ENCODE peak calls at places on chromosomes 2 and 18, in nine cellular contexts. I is lower lobe of right lung, G is upper lobe of right lung, B is Karpas-422, S is prostate gland, C is substantia nigra, W is heart left ventricle, J is tibial artery, A is GM12878. U is an unnamed sample.

GRCh38 chr18:79588636-79589481 is 90.7 kb upstream of the CTDP1 start:
- DNase-seq in S (peak), A (no peak), C (peak), G (peak), I (peak), J (peak), W (peak), B (no peak), U (peak)

GRCh38 chr2:88190808-88191721 is 20.9 kb downstream of the THNSL2 start:
- DNase-seq in A (no peak), G (no peak), W (no peak), B (peak), I (no peak), J (no peak), C (no peak), S (no peak), U (no peak)

GRCh38 chr2:38109732-38110181 is 33.8 kb upstream of the CYP1B1 start:
- DNase-seq in I (no peak), A (no peak), W (no peak), S (no peak), G (no peak), C (no peak), J (no peak), B (no peak), U (no peak)

GRCh38 chr2:23390152-23390551 is 5.2 kb downstream of the KLHL29 start:
- DNase-seq in G (no peak), J (no peak), I (no peak), B (no peak), A (no peak), C (no peak), W (no peak), S (no peak), U (no peak)

GRCh38 chr2:110866036-110866435 is 133.7 kb downstream of the ACOXL start:
- DNase-seq in S (no peak), J (no peak), W (no peak), I (no peak), G (no peak), C (no peak), A (no peak), B (no peak), U (no peak)

GRCh38 chr2:241161646-241162281 is 11.5 kb downstream of the PPP1R7 start:
- DNase-seq in B (no peak), W (peak), C (peak), I (peak), G (no peak), A (no peak), J (peak), S (peak), U (peak)

GRCh38 chr2:7007846-7008741 is 90.9 kb downstream of the RNF144A start:
- DNase-seq in A (peak), I (peak), B (no peak), C (peak), J (peak), W (peak), G (peak), S (peak), U (peak)

GRCh38 chr2:97745474-97746172 is 32.2 kb downstream of the ZAP70 start:
- DNase-seq in B (peak), C (no peak), J (no peak), I (no peak), S (no peak), W (no peak), G (no peak), A (peak), U (peak)

GRCh38 chr2:236852977-236853374 is 232.7 kb upstream of the COPS8 start:
- DNase-seq in I (no peak), C (no peak), B (no peak), G (no peak), A (no peak), S (no peak), W (no peak), J (no peak), U (no peak)

GRCh38 chr2:20620271-20620681 is 30.6 kb downstream of the HS1BP3 start:
- DNase-seq in C (no peak), J (peak), S (no peak), G (peak), I (peak), B (no peak), W (no peak), A (no peak), U (no peak)

GRCh38 chr2:172095146-172095904 is 7.4 kb downstream of the DLX2 start:
- DNase-seq in G (no peak), W (no peak), J (no peak), I (peak), B (peak), S (peak), C (no peak), A (no peak), U (peak)

GRCh38 chr2:201126308-201127127 is 10.6 kb downstream of the CFLAR start:
- DNase-seq in W (no peak), G (no peak), B (no peak), I (no peak), J (no peak), C (no peak), A (no peak), S (no peak), U (no peak)

GRCh38 chr2:44297431-44297830 is 22.2 kb downstream of the SLC3A1 start:
- DNase-seq in A (no peak), C (no peak), B (no peak), S (no peak), G (no peak), J (no peak), W (no peak), I (no peak), U (no peak)

GRCh38 chr2:30266051-30266621 is 34.8 kb downstream of the LBH start:
- DNase-seq in S (no peak), I (no peak), W (no peak), A (no peak), J (peak), G (no peak), B (no peak), C (no peak), U (no peak)

GRCh38 chr18:39441648-39442047 is 1876.0 kb upstream of the CELF4 start:
- DNase-seq in S (no peak), C (no peak), W (no peak), G (no peak), A (no peak), J (no peak), I (no peak), B (no peak), U (no peak)

GRCh38 chr18:53018791-53019190 is 678.8 kb downstream of the DCC start:
- DNase-seq in J (no peak), G (no peak), I (no peak), B (no peak), C (no peak), A (no peak), W (no peak), S (no peak), U (no peak)

GRCh38 chr2:239399404-239399999 is 1.3 kb downstream of the HDAC4 start:
- DNase-seq in I (no peak), J (no peak), A (no peak), G (peak), W (no peak), S (peak), C (no peak), B (no peak), U (no peak)
- H3K27ac ChIP-seq in I (peak), J (peak), A (no peak), G (peak), W (peak), S (peak), C (peak), B (peak), U (peak)

DNA sequence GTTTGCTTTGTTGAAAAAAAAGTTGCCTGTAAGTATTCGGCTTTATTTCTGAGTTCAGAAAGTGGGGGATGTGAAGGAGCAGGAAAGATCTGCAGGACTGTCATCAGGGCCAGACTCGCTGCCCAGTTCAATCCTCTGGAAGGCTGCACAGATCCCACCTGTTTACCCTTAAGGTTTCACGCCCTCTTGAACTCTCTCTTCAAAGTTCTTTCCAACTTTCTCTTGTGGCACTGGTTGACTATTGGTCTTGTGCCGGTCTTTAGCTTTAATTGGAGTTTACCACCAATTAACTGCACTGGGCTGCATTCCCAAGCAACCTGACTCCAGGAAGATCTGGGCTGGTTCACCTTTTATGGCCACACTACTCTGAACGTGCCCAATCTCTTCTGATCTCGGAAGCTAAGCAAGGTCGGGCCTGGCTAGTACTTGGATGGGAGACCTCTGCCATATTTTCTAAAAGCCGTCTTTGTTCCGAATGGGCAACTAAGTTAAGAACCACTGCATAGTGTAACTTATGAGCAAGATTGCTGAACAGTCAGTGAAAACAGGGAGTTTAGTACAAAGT is 495.0 kb downstream of the DPP10 start:
- DNase-seq in S (no peak), C (no peak), J (no peak), B (no peak), W (no peak), I (no peak), A (no peak), G (no peak), U (no peak)
- H3K27ac ChIP-seq in S (no peak), C (no peak), J (no peak), B (no peak), W (no peak), I (no peak), A (no peak), G (no peak), U (no peak)

GRCh38 chr2:129733041-129733440 is 246.4 kb upstream of the RAB6C start:
- DNase-seq in W (no peak), I (no peak), J (no peak), B (no peak), A (no peak), G (no peak), S (no peak), C (no peak), U (no peak)

GRCh38 chr2:129730979-129731378 is 248.5 kb upstream of the RAB6C start:
- DNase-seq in S (no peak), G (no peak), A (no peak), I (no peak), B (no peak), J (no peak), C (no peak), W (no peak), U (no peak)

GRCh38 chr2:129732630-129733026 is 246.8 kb upstream of the RAB6C start:
- DNase-seq in W (no peak), J (no peak), G (no peak), A (no peak), B (no peak), C (no peak), I (no peak), S (no peak), U (no peak)

GRCh38 chr2:129733579-129733978 is 245.9 kb upstream of the RAB6C start:
- DNase-seq in B (no peak), J (no peak), A (no peak), I (no peak), W (no peak), C (no peak), S (no peak), G (no peak), U (no peak)

DNA sequence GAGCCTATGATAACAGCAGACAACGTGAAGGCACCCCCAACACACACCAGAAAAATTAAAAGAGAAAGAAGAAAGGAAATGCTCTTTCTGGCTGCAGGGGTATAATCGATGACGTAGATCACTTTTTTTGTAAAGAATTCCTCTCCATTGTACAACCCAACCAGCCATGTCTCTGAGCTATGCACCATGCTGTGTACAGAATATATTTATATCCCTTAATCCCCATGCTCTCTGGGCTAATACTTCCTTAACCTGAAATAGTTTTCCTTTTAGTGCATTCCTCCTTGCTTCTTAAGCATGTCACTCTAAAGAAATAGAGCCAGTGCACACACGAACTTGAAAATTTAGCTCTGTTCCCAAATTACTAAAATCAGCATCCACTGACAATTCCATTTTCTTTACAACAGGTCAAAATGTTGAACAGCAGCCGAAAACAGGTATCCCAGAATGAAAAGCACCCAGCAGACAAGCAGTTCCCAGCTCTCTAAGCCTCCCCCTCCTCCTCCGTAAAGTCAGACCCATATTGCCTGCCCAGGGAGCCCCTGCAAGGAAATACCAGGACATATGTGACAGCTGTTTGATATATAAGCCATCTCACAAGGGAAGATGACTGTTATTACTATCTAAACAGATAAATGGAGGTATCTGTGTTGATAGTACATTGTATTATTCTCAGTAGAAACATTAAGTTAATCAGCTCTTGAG is 247.4 kb upstream of the RAB6C start:
- DNase-seq in G (no peak), A (no peak), C (no peak), W (no peak), S (no peak), J (no peak), B (no peak), I (no peak), U (no peak)
- H3K27ac ChIP-seq in G (no peak), A (no peak), C (no peak), W (no peak), S (no peak), J (no peak), B (no peak), I (no peak), U (no peak)

GRCh38 chr2:120012771-120013568 is at the start of gene EPB41L5:
- DNase-seq in J (peak), S (peak), I (peak), C (peak), A (no peak), W (peak), G (peak), B (no peak), U (peak)

GRCh38 chr2:120012363-120012762 is 514 bp upstream of the EPB41L5 start:
- DNase-seq in A (no peak), W (no peak), B (no peak), I (no peak), J (no peak), G (no peak), C (no peak), S (no peak), U (no peak)

GRCh38 chr2:120005834-120006521 is 6.9 kb upstream of the EPB41L5 start:
- DNase-seq in S (no peak), J (no peak), A (peak), B (peak), G (no peak), I (no peak), W (no peak), C (no peak), U (no peak)

GRCh38 chr2:120004254-120004653 is 8.6 kb upstream of the EPB41L5 start:
- DNase-seq in A (no peak), W (no peak), G (no peak), I (no peak), S (no peak), C (no peak), B (no peak), J (no peak), U (no peak)

GRCh38 chr2:120007851-120008250 is 5.0 kb upstream of the EPB41L5 start:
- DNase-seq in G (no peak), A (no peak), W (no peak), C (no peak), J (no peak), S (no peak), B (no peak), I (no peak), U (no peak)
- H3K27ac ChIP-seq in G (no peak), A (no peak), W (no peak), C (no peak), J (no peak), S (no peak), B (no peak), I (no peak), U (no peak)

GRCh38 chr2:170972508-170973224 is 43.6 kb downstream of the GORASP2 start:
- DNase-seq in G (no peak), B (peak), S (no peak), I (no peak), A (no peak), W (no peak), C (no peak), J (no peak), U (no peak)
- H3K27ac ChIP-seq in G (no peak), B (no peak), S (peak), I (no peak), A (peak), W (no peak), C (no peak), J (no peak), U (no peak)